ENCODE peak calls at places on chromosome X, in ten cellular contexts. E is SK-N-SH, R is GM23338, Z is GM12878, V is astrocyte of the cerebellum, B is endothelial cell, L is heart right ventricle, F is neural progenitor cell, T is ovary, N is psoas muscle. X is an unnamed sample.

GRCh38 chrX:74505437-74505836 is 84.1 kb downstream of the SLC16A2 start:
- DNase-seq in E (no peak), R (no peak), Z (no peak), V (no peak), B (no peak), L (no peak), F (peak), T (no peak), N (no peak), X (no peak)

GRCh38 chrX:37697169-37697760 is 11.7 kb downstream of the XK start:
- DNase-seq in E (no peak), R (no peak), Z (no peak), V (peak), B (no peak), L (no peak), F (no peak), T (no peak), N (no peak), X (no peak)

GRCh38 chrX:151098996-151099395 is 77.4 kb upstream of the GPR50 start:
- DNase-seq in E (no peak), R (no peak), Z (no peak), V (no peak), B (no peak), L (no peak), F (no peak), T (no peak), N (no peak), X (no peak)

GRCh38 chrX:153460826-153461225 is 9.6 kb downstream of the HAUS7 start:
- DNase-seq in E (peak), R (peak), Z (no peak), V (no peak), B (peak), L (peak), F (peak), T (peak), N (peak), X (no peak)

GRCh38 chrX:14080031-14080430 is 50.3 kb upstream of the GEMIN8 start:
- DNase-seq in E (no peak), R (no peak), Z (no peak), V (no peak), B (no peak), L (no peak), F (no peak), T (no peak), N (no peak), X (no peak)

GRCh38 chrX:28205905-28206304 is 224.7 kb upstream of the DCAF8L1 start:
- DNase-seq in E (no peak), R (peak), Z (no peak), V (no peak), B (no peak), L (no peak), F (no peak), T (no peak), N (no peak), X (no peak)

GRCh38 chrX:45621356-45622041 is 420.8 kb upstream of the DIPK2B start:
- DNase-seq in E (no peak), R (no peak), Z (no peak), V (no peak), B (no peak), L (no peak), F (no peak), T (no peak), N (no peak), X (no peak)

GRCh38 chrX:140151316-140151715 is 186.0 kb upstream of the CXorf66 start:
- DNase-seq in E (no peak), R (no peak), Z (no peak), V (no peak), B (no peak), L (no peak), F (no peak), T (no peak), N (no peak), X (no peak)

GRCh38 chrX:101385795-101386541 is at the start of gene BTK:
- DNase-seq in E (no peak), R (no peak), Z (peak), V (no peak), B (no peak), L (no peak), F (no peak), T (no peak), N (no peak), X (peak)

GRCh38 chrX:12741416-12741815 is 49.8 kb upstream of the PRPS2 start:
- DNase-seq in E (no peak), R (no peak), Z (no peak), V (no peak), B (no peak), L (no peak), F (no peak), T (no peak), N (no peak), X (no peak)

GRCh38 chrX:31279359-31279758 is 207.5 kb upstream of the FTHL17 start:
- DNase-seq in E (no peak), R (peak), Z (no peak), V (no peak), B (no peak), L (no peak), F (peak), T (no peak), N (no peak), X (no peak)

GRCh38 chrX:119880552-119881437 is 9.2 kb downstream of the NDUFA1 start:
- DNase-seq in E (peak), R (peak), Z (peak), V (peak), B (peak), L (no peak), F (peak), T (no peak), N (no peak), X (no peak)

DNA sequence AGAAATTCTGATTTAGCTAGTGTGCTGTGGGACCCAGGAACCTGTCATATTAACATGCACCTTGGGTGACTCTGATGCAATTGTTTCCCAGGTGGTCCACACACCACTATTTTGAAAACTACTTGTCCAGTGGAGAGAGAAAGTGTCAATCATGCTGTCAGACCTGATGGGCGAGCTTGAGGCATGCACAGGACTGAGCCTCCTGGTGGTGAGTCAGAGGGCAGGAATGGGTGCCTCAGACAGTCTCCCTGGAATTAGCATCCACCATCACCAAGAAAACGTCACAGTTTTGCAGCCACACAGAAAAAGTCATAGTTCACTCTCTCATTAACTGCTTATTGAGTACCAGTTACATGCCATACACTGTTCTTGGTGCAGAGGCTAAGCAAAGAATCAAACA is 181.8 kb upstream of the MAOA start:
- DNase-seq in E (no peak), R (peak), Z (no peak), V (no peak), B (no peak), L (no peak), F (peak), T (no peak), N (no peak), X (no peak)
- TF ChIP-seq CTCF in E (no peak), R (peak), Z (no peak), V (no peak), B (no peak), L (no peak), F (peak), T (no peak), N (no peak), X (no peak)

DNA sequence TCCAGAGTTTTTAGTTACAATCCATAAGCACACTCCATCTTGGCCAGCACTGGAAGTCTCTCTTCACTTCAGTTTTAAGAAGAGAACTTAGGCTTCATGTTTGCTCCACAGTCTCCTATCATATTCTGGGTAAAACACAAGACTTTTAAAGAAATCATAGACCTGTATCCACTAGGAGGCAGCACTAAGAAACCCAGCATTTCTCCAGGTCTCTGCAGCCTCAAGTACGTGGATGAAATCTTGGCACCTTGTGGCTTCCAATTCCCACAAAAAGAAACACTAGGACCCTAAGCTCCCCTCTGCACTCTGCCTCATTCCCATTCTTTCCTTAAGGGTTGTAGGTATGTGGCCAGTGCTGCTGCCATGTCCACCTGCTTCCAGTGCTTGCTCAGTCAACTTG is 367.3 kb upstream of the CASK start:
- DNase-seq in E (no peak), R (peak), Z (no peak), V (no peak), B (peak), L (no peak), F (peak), T (no peak), N (no peak), X (no peak)
- TF ChIP-seq CTCF in E (peak), R (peak), Z (peak), V (no peak), B (peak), L (no peak), F (peak), T (no peak), N (no peak), X (no peak)

GRCh38 chrX:82677281-82677680 is 830.8 kb upstream of the POU3F4 start:
- DNase-seq in E (no peak), R (no peak), Z (no peak), V (no peak), B (no peak), L (no peak), F (no peak), T (no peak), N (no peak), X (no peak)

GRCh38 chrX:82676386-82676785 is 831.7 kb upstream of the POU3F4 start:
- DNase-seq in E (no peak), R (peak), Z (no peak), V (no peak), B (no peak), L (no peak), F (no peak), T (no peak), N (no peak), X (no peak)
- TF ChIP-seq CTCF in E (peak), R (no peak), Z (peak), V (no peak), B (peak), L (no peak), F (peak), T (no peak), N (peak), X (no peak)

GRCh38 chrX:123267220-123267619 is 83.1 kb downstream of the GRIA3 start:
- DNase-seq in E (no peak), R (no peak), Z (no peak), V (peak), B (no peak), L (no peak), F (no peak), T (no peak), N (no peak), X (no peak)
- TF ChIP-seq CTCF in E (no peak), R (no peak), Z (no peak), V (no peak), B (no peak), L (no peak), F (no peak), T (no peak), N (no peak), X (no peak)